ENCODE peak calls at places on chromosomes 3 and 15, in four cellular contexts. One of them, this sample, is unnamed.

GRCh38 chr3:10867384-10867783 is 51.4 kb downstream of the SLC6A11 start:
- DNase-seq in progenitor cell of endocrine pancreas: peak; percentile 41
- DNase-seq in GM03348: peak; percentile 44
- DNase-seq in LoVo: peak; percentile 12
- DNase-seq in this sample: peak; percentile 34

GRCh38 chr3:87298111-87298718 is 21.8 kb upstream of the POU1F1 start:
- DNase-seq in progenitor cell of endocrine pancreas: no peak
- DNase-seq in GM03348: peak; percentile 55
- DNase-seq in LoVo: peak; percentile 64
- DNase-seq in this sample: peak; percentile 59

GRCh38 chr3:33798113-33798417 is 365 bp upstream of the PDCD6IP start:
- DNase-seq in progenitor cell of endocrine pancreas: no peak
- DNase-seq in GM03348: no peak
- DNase-seq in LoVo: no peak
- DNase-seq in this sample: no peak

GRCh38 chr15:48406240-48406891 is 75.1 kb downstream of the DUT start:
- DNase-seq in progenitor cell of endocrine pancreas: no peak
- DNase-seq in GM03348: no peak
- DNase-seq in LoVo: no peak
- DNase-seq in this sample: no peak

GRCh38 chr3:169387751-169388696 is 275.5 kb downstream of the MECOM start:
- DNase-seq in progenitor cell of endocrine pancreas: no peak
- DNase-seq in GM03348: no peak
- DNase-seq in LoVo: peak; percentile 52
- DNase-seq in this sample: peak; percentile 22

GRCh38 chr15:82802497-82802896 is 3.4 kb downstream of the FSD2 start:
- DNase-seq in progenitor cell of endocrine pancreas: no peak
- DNase-seq in GM03348: no peak
- DNase-seq in LoVo: no peak
- DNase-seq in this sample: no peak

GRCh38 chr3:189337672-189338071 is 165.9 kb downstream of the TPRG1 start:
- DNase-seq in progenitor cell of endocrine pancreas: no peak
- DNase-seq in GM03348: no peak
- DNase-seq in LoVo: peak; percentile 32
- DNase-seq in this sample: no peak

GRCh38 chr3:5170975-5171374 is 16.5 kb upstream of the EDEM1 start:
- DNase-seq in progenitor cell of endocrine pancreas: no peak
- DNase-seq in GM03348: no peak
- DNase-seq in LoVo: no peak
- DNase-seq in this sample: no peak

GRCh38 chr15:63366451-63366850 is 15.2 kb downstream of the CA12 start:
- DNase-seq in progenitor cell of endocrine pancreas: no peak
- DNase-seq in GM03348: peak; percentile 78
- DNase-seq in LoVo: no peak
- DNase-seq in this sample: peak; percentile 78

GRCh38 chr15:82531496-82532382 is 8.5 kb downstream of the RPS17 start:
- DNase-seq in progenitor cell of endocrine pancreas: no peak
- DNase-seq in GM03348: no peak
- DNase-seq in LoVo: no peak
- DNase-seq in this sample: peak; percentile 0

GRCh38 chr3:38140326-38141172 is 2.1 kb downstream of the MYD88 start:
- DNase-seq in progenitor cell of endocrine pancreas: no peak
- DNase-seq in GM03348: no peak
- DNase-seq in LoVo: no peak
- DNase-seq in this sample: no peak

GRCh38 chr3:11452988-11453847 is 181.0 kb downstream of the ATG7 start:
- DNase-seq in progenitor cell of endocrine pancreas: no peak
- DNase-seq in GM03348: peak; percentile 58
- DNase-seq in LoVo: no peak
- DNase-seq in this sample: peak; percentile 80

GRCh38 chr15:62497356-62497755 is 332.3 kb upstream of the C2CD4B start:
- DNase-seq in progenitor cell of endocrine pancreas: no peak
- DNase-seq in GM03348: peak; percentile 56
- DNase-seq in LoVo: no peak
- DNase-seq in this sample: peak; percentile 62

GRCh38 chr3:71063768-71064287 is 519.7 kb downstream of the FOXP1 start:
- DNase-seq in progenitor cell of endocrine pancreas: no peak
- DNase-seq in GM03348: peak; percentile 32
- DNase-seq in LoVo: peak; percentile 12
- DNase-seq in this sample: peak; percentile 54

GRCh38 chr15:72890043-72890442 is 106.5 kb upstream of the ADPGK start:
- DNase-seq in progenitor cell of endocrine pancreas: no peak
- DNase-seq in GM03348: no peak
- DNase-seq in LoVo: no peak
- DNase-seq in this sample: no peak

GRCh38 chr3:26714485-26714884 is 91.9 kb downstream of the LRRC3B start:
- DNase-seq in progenitor cell of endocrine pancreas: no peak
- DNase-seq in GM03348: no peak
- DNase-seq in LoVo: no peak
- DNase-seq in this sample: no peak

GRCh38 chr3:123576119-123576518 is 8.7 kb downstream of the HACD2 start:
- DNase-seq in progenitor cell of endocrine pancreas: no peak
- DNase-seq in GM03348: peak; percentile 58
- DNase-seq in LoVo: no peak
- DNase-seq in this sample: peak; percentile 72

GRCh38 chr15:57611938-57612337 is 20.2 kb downstream of the MYZAP start:
- DNase-seq in progenitor cell of endocrine pancreas: no peak
- DNase-seq in GM03348: peak; percentile 34
- DNase-seq in LoVo: peak; percentile 65
- DNase-seq in this sample: peak; percentile 44

GRCh38 chr3:194333212-194333980 is 17.7 kb downstream of the CPN2 start:
- DNase-seq in progenitor cell of endocrine pancreas: peak; percentile 94
- DNase-seq in GM03348: peak; percentile 93
- DNase-seq in LoVo: peak; percentile 86
- DNase-seq in this sample: peak; percentile 78